ENCODE peak calls at places on chromosomes 6 and 20, in four cellular contexts. L is GM12878, K is K562, R is HepG2. E is an unnamed sample.

GRCh38 chr6:50815436-50816114 is 3.1 kb upstream of the TFAP2B start:
- DNase-seq in L (no peak), K (peak), R (no peak), E (no peak)

GRCh38 chr20:49230575-49231211 is 11.5 kb downstream of the DDX27 start:
- DNase-seq in L (no peak), K (no peak), R (no peak), E (no peak)

GRCh38 chr6:113073611-113074191 is 726.6 kb downstream of the RFPL4B start:
- DNase-seq in L (no peak), K (no peak), R (no peak), E (no peak)

GRCh38 chr6:166940643-166941068 is 15.7 kb downstream of the RNASET2 start:
- DNase-seq in L (no peak), K (peak), R (no peak), E (no peak)

GRCh38 chr6:21728141-21728540 is 134.6 kb downstream of the SOX4 start:
- DNase-seq in L (no peak), K (no peak), R (no peak), E (no peak)

GRCh38 chr6:154974485-154975149 is 20.5 kb upstream of the TIAM2 start:
- DNase-seq in L (no peak), K (no peak), R (no peak), E (no peak)

GRCh38 chr6:139150915-139151314 is 16.0 kb downstream of the HECA start:
- DNase-seq in L (no peak), K (no peak), R (no peak), E (no peak)

GRCh38 chr6:36033935-36034334 is 6.3 kb downstream of the MAPK14 start:
- DNase-seq in L (no peak), K (no peak), R (no peak), E (no peak)

GRCh38 chr6:4319992-4320683 is 184.8 kb upstream of the ECI2 start:
- DNase-seq in L (no peak), K (no peak), R (no peak), E (no peak)

GRCh38 chr6:128784266-128784665 is 98.7 kb upstream of the LAMA2 start:
- DNase-seq in L (no peak), K (no peak), R (no peak), E (no peak)

GRCh38 chr6:20331625-20332024 is 70.1 kb upstream of the E2F3 start:
- DNase-seq in L (no peak), K (no peak), R (no peak), E (no peak)

GRCh38 chr6:23454090-23454998 is 671.7 kb upstream of the NRSN1 start:
- DNase-seq in L (no peak), K (no peak), R (no peak), E (no peak)

GRCh38 chr6:139920027-139920851 is 545.8 kb upstream of the CITED2 start:
- DNase-seq in L (no peak), K (no peak), R (no peak), E (no peak)

GRCh38 chr20:53319716-53320115 is 273.9 kb downstream of the ZNF217 start:
- DNase-seq in L (no peak), K (no peak), R (no peak), E (no peak)

GRCh38 chr20:25046181-25046641 is 11.7 kb downstream of the ACSS1 start:
- DNase-seq in L (no peak), K (no peak), R (peak), E (no peak)

GRCh38 chr6:136250686-136251008 is 536 bp upstream of the MTFR2 start:
- DNase-seq in L (no peak), K (no peak), R (no peak), E (no peak)

GRCh38 chr6:166656269-166657206 is 29.5 kb upstream of the RPS6KA2 start:
- DNase-seq in L (no peak), K (no peak), R (peak), E (no peak)

GRCh38 chr20:33839591-33839990 is 28.4 kb downstream of the CHMP4B start:
- DNase-seq in L (no peak), K (no peak), R (no peak), E (no peak)

GRCh38 chr20:21436186-21436585 is 38.9 kb upstream of the NKX2-4 start:
- DNase-seq in L (no peak), K (no peak), R (peak), E (no peak)

GRCh38 chr6:27553123-27553904 is 80.4 kb upstream of the ZNF184 start:
- DNase-seq in L (peak), K (peak), R (peak), E (peak)

GRCh38 chr6:140540743-140541142 is 1166.3 kb upstream of the CITED2 start:
- DNase-seq in L (no peak), K (no peak), R (no peak), E (no peak)

GRCh38 chr20:38199506-38200390 is 34.7 kb upstream of the TGM2 start:
- DNase-seq in L (no peak), K (no peak), R (no peak), E (no peak)

GRCh38 chr6:148502083-148502772 is 159.6 kb downstream of the SASH1 start:
- DNase-seq in L (no peak), K (no peak), R (no peak), E (no peak)

GRCh38 chr6:17905611-17906592 is 81.5 kb downstream of the KIF13A start:
- DNase-seq in L (no peak), K (no peak), R (no peak), E (no peak)

GRCh38 chr6:168032383-168032760 is 34.9 kb downstream of the KIF25 start:
- DNase-seq in L (no peak), K (no peak), R (no peak), E (no peak)

GRCh38 chr6:157982580-157983438 is 1.1 kb downstream of the SYNJ2 start:
- DNase-seq in L (no peak), K (peak), R (peak), E (no peak)

GRCh38 chr6:111423960-111424846 is 58.8 kb downstream of the REV3L start:
- DNase-seq in L (no peak), K (no peak), R (no peak), E (peak)

GRCh38 chr6:53201270-53201669 is 52.6 kb upstream of the GCM1 start:
- DNase-seq in L (no peak), K (no peak), R (no peak), E (no peak)

GRCh38 chr6:130381459-130382380 is 15.9 kb downstream of the TMEM200A start:
- DNase-seq in L (no peak), K (no peak), R (no peak), E (no peak)

GRCh38 chr6:147205690-147206600 is 1.7 kb downstream of the STXBP5 start:
- DNase-seq in L (no peak), K (peak), R (peak), E (no peak)

GRCh38 chr20:13649548-13649947 is 10.8 kb upstream of the TASP1 start:
- DNase-seq in L (no peak), K (no peak), R (no peak), E (no peak)

GRCh38 chr6:36862164-36862847 is 12.3 kb downstream of the PPIL1 start:
- DNase-seq in L (no peak), K (peak), R (no peak), E (no peak)

GRCh38 chr6:2854394-2854982 is 12.8 kb upstream of the SERPINB1 start:
- DNase-seq in L (no peak), K (no peak), R (no peak), E (no peak)

GRCh38 chr6:33840064-33840926 is 36.5 kb upstream of the MLN start:
- DNase-seq in L (peak), K (peak), R (peak), E (peak)

DNA sequence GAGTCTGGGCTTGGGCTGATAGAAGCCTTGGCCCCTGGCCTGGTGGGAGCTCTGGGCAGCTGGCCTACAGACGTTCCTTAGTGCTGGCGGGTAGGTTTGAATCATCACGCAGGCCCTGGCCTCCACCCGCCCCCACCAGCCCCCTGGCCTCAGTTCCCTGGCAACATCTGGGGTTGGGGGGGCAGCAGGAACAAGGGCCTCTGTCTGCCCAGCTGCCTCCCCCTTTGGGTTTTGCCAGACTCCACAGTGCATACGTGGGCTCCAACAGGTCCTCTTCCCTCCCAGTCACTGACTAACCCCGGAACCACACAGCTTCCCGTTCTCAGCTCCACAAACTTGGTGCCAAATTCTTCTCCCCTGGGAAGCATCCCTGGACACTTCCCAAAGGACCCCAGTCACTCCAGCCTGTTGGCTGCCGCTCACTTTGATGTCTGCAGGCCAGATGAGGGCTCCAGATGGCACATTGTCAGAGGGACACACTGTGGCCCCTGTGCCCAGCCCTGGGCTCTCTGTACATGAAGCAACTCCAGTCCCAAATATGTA is 957 bp upstream of the VEGFA start:
- DNase-seq in L (no peak), K (no peak), R (no peak), E (no peak)
- TF ChIP-seq SP1 in L (no peak), K (no peak), R (no peak), E (no peak)

DNA sequence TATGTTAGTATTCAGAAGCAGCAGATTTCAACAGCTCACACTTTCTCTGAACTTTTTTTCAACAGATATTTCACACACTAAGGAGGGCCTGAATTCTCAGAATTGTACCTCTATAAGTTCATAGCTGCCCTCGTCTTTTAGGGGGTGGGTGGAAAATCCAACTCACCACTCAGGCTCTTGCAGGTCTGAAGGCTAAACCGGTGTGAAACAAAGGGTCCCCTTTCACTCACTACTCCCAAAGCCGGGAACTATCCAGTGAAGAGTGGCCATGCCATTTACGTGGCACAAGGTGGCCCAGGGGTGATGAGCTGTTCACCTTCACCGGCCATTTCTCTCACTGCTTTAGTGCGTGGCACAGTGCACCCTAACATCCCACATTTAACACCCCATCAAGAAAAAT is 24.2 kb downstream of the TBC1D7 start:
- DNase-seq in L (no peak), K (no peak), R (no peak), E (no peak)
- TF ChIP-seq TARDBP in L (no peak), K (no peak), R (no peak), E (no peak)

GRCh38 chr6:14883921-14884320 is 361.9 kb upstream of the JARID2 start:
- DNase-seq in L (no peak), K (no peak), R (no peak), E (peak)
- TF ChIP-seq SP1 in L (no peak), K (no peak), R (no peak), E (no peak)

GRCh38 chr6:151372164-151372563 is 19.2 kb downstream of the ZBTB2 start:
- DNase-seq in L (no peak), K (no peak), R (no peak), E (no peak)
- TF ChIP-seq TARDBP in L (no peak), K (no peak), R (no peak), E (no peak)

GRCh38 chr6:83708970-83709747 is at the start of gene SNAP91:
- DNase-seq in L (no peak), K (no peak), R (no peak), E (peak)
- TF ChIP-seq SP1 in L (no peak), K (no peak), R (no peak), E (no peak)

DNA sequence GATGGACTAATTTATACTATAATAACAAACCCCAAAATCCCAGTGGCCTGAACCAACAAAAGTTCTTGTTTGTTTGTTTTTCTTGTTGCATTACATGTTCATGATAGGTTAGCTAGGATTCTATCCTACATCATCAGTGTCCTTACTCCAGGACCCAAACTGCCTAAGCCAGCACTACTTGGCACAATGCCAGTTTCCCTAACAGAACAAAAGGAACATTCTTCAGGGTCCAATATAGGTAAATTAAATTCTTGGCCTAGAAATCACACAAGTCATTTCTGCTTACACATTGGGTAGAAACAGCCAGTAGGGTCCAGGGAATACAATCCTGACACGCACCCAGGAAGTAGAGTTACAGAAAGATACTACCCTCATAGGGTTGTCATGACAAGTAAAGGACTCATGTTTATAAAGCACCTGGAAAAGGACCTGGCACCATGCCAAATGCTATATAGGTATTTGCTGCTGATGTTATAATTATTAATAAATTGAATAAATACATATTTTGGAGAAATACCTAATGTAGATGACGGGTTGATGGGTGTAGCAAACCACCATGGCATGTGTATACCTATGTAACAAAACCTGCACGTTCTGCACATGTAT is 38.8 kb downstream of the RCAN2 start:
- DNase-seq in L (no peak), K (no peak), R (no peak), E (no peak)
- TF ChIP-seq TARDBP in L (no peak), K (no peak), R (no peak), E (no peak)

E was measured in HEK293T.